ENCODE peak calls at places on chromosomes 11 and 22, in four cellular contexts. H is gastrocnemius medialis, E is trophoblast cell, P is prostate gland. G is an unnamed sample. For H3K9me3, the result is how much of the 10 kb centered on the place peaks cover.

GRCh38 chr11:65743928-65744698 is 23.5 kb upstream of the RNASEH2C start:
- DNase-seq in H (no peak), E (peak), P (no peak), G (peak)

GRCh38 chr22:39805117-39805516 is 88.4 kb downstream of the ENTHD1 start:
- DNase-seq in H (no peak), E (no peak), P (no peak), G (no peak)

GRCh38 chr22:40026641-40027040 is 31.9 kb downstream of the FAM83F start:
- DNase-seq in H (no peak), E (no peak), P (no peak), G (peak)

GRCh38 chr11:13297308-13297916 is 19.8 kb downstream of the BMAL1 start:
- DNase-seq in H (no peak), E (no peak), P (no peak), G (no peak)

GRCh38 chr11:68942751-68943271 is 38.0 kb downstream of the MRGPRD start:
- DNase-seq in H (no peak), E (no peak), P (no peak), G (no peak)

GRCh38 chr11:79366218-79366617 is 74.6 kb downstream of the TENM4 start:
- DNase-seq in H (no peak), E (no peak), P (no peak), G (no peak)

GRCh38 chr22:21984793-21985192 is 2.2 kb upstream of the TOP3B start:
- DNase-seq in H (no peak), E (peak), P (no peak), G (no peak)

GRCh38 chr22:32904044-32904443 is 102.5 kb downstream of the TIMP3 start:
- DNase-seq in H (no peak), E (peak), P (no peak), G (peak)

GRCh38 chr22:20267441-20268288 is 453 bp downstream of the RTN4R start:
- DNase-seq in H (no peak), E (peak), P (no peak), G (no peak)

GRCh38 chr11:119023741-119024140 is 5.2 kb downstream of the TRAPPC4 start:
- DNase-seq in H (no peak), E (no peak), P (no peak), G (no peak)

GRCh38 chr22:22143448-22143847 is 101.1 kb upstream of the VPREB1 start:
- DNase-seq in H (no peak), E (no peak), P (no peak), G (no peak)

GRCh38 chr11:77147668-77148321 is 19.7 kb downstream of the MYO7A start:
- DNase-seq in H (no peak), E (no peak), P (no peak), G (peak)

GRCh38 chr11:68040121-68040956 is 1.5 kb downstream of the TCIRG1 start:
- DNase-seq in H (no peak), E (peak), P (peak), G (peak)

GRCh38 chr22:44595841-44596341 is 97.9 kb upstream of the RTL6 start:
- DNase-seq in H (no peak), E (no peak), P (no peak), G (peak)

GRCh38 chr22:31400023-31400397 is 606 bp downstream of the DRG1 start:
- DNase-seq in H (no peak), E (no peak), P (no peak), G (peak)

DNA sequence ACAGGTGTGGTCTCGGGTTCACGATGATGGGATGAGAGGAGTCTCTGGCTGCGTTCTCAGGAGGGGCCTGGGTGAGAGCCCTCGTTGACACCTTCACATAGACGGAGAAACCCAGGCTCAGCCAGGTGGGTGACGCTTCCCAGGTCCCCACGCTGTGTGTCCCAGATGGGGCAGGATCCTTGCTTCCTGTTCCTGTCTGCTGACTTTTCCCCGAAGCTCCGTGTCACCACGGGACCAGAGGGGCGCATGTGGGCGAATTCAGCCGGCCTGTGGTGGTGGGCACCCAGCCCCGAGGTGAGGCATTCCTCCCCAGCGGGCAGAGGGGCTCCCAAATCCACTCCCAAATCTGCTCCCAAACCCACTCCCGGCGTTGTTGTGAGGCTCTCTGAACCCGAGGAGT is 732.8 kb downstream of the BRD1 start:
- DNase-seq in H (no peak), E (no peak), P (no peak), G (no peak)
- H3K9me3 ChIP-seq in H (under half), E (under half), P (under half), G (under half)

DNA sequence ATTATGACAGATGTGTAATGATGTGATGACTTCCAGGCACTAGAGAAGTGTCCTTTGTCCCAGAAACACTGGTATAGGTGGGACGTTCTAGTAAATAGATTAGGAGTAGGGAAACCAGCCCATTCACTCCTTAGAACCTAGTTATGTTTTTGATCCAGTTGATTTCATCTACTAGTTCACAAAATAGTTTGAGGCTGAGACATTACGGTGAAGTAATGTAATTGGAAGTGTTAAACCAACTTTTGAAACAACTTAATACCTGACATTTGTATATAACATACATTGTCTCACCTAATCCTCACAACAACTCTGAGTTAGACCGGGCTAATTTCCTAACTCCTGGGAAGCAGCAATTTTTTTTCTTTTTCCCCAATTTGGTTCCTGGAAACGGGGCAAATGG is 25.6 kb downstream of the CTNND1 start:
- DNase-seq in H (no peak), E (peak), P (no peak), G (no peak)
- H3K27ac ChIP-seq in H (peak), E (peak), P (peak), G (no peak)

DNA sequence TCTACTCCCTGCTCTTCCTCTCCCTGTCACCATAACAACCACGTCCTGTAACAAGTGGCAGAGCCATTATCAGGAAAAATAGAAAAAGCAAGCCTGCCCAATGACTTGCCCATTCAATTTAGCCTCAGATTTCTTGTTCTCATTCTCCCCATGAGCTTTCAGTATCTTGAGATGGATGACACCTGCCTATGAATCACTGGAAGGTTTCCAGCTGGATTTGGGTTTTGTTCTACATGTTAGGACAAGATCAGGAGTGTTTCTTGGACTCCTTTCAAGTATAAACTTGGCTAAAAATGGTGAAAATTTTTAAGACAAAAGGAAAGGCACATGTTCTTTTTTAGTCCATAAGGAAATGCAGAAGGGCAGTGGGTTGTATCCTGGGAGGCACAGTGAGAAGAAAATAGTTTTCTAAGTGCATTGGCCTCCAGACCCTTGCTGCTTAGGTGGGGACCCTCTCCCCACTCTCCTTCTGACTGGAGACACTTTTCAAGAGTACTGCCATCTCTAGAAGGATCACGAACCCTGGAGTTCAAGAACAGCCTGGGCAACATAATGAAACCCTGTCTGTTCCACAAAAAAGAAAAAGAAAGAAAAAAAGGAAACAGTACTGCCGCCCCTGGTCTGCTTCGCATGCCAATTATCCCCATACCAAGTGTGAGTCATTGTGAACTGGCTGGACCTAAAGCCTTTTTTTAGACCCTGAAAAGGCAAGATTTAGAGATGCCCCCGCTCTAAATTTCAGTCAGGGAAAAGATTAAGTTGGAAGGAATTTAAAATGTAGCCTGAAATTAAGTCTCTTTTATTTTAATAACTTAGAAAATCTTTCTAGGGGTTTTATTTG is 51.0 kb downstream of the MTNR1B start:
- DNase-seq in H (no peak), E (peak), P (no peak), G (no peak)
- H3K4me3 ChIP-seq in H (no peak), E (no peak), P (no peak), G (no peak)

GRCh38 chr11:112507281-112507680 is 246.6 kb upstream of the PLET1 start:
- DNase-seq in H (no peak), E (no peak), P (no peak), G (no peak)
- H3K9me3 ChIP-seq in H (under half), E (under half), P (under half), G (under half)

GRCh38 chr11:45110562-45110961 is 35.9 kb upstream of the PRDM11 start:
- DNase-seq in H (no peak), E (peak), P (peak), G (peak)
- H3K27ac ChIP-seq in H (no peak), E (no peak), P (no peak), G (no peak)

GRCh38 chr22:47582067-47582466 is 819.6 kb downstream of the TBC1D22A start:
- DNase-seq in H (no peak), E (no peak), P (no peak), G (no peak)
- H3K4me3 ChIP-seq in H (no peak), E (no peak), P (no peak), G (no peak)

DNA sequence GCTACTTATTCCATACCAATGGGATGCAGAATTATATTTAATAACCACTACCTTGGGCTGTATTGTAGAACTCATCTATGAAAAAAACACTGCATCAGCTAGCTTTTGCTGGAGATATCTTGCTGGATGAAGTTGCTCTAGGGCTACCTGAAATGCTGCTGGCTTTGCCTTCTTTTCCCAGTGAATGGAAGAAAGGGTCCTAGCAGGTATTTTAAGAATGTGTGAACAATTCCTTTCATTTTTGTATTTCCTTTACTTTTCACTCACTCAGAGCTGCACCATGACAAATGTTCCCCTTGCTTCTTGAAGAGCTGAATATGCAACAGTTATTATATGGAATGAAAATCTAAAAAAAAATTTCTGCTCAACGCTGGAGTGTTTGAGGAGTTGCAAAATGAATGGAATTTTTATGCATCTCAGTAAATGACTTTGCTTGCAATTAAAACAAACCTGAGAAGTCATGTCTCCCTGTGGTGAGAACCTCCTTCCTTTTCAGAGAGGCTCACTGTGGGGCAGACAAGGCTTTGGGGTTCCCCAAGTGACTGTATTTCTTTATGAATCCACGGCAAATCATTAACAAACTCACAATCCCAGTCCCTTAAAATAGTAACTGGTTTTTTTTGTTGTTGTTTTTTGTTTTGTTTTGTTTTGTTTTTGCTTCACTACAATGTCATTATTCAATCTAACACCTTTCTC is 566.8 kb upstream of the KIRREL3 start:
- DNase-seq in H (no peak), E (no peak), P (no peak), G (no peak)
- H3K9me3 ChIP-seq in H (under half), E (under half), P (under half), G (under half)

DNA sequence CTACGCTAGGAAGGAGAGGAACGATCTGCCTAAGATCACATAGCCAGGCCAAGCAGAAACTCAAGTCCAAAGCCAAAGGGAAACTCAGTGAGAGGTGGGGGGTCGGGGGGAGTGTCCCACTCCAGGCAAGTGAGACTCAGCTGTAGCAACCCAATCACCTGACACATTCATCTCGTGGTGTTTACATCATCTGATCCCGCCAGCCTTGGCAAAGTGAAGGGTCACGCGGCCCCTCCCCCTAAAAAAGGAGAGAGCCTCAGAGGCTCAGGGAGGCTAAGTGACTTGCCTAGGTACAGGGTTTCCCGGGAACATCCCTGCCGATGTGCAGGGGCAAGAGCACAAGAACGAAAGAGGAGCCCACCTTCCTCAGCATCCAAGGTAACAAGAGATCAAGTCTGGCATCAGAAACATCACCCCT is 21.5 kb downstream of the MYH9 start:
- DNase-seq in H (no peak), E (no peak), P (no peak), G (no peak)
- H3K27ac ChIP-seq in H (peak), E (no peak), P (peak), G (no peak)

GRCh38 chr11:8263109-8263768 is 439 bp downstream of the LMO1 start:
- DNase-seq in H (no peak), E (no peak), P (no peak), G (peak)
- H3K4me3 ChIP-seq in H (peak), E (peak), P (peak), G (peak)

GRCh38 chr22:47453049-47453448 is 690.6 kb downstream of the TBC1D22A start:
- DNase-seq in H (no peak), E (no peak), P (no peak), G (no peak)
- H3K9me3 ChIP-seq in H (under half), E (half or more), P (under half), G (under half)

G was measured in WERI-Rb-1.